ENCODE peak calls at places on chromosomes 7 and 10, in eight cellular contexts. U, D, Q, S, T, M, K and N are unnamed samples.

GRCh38 chr7:150685219-150686029 is at the start of gene GIMAP2:
- DNase-seq in U (no peak), D (no peak), Q (no peak), S (no peak), T (no peak), M (no peak), K (peak; percentile 32), N (peak; percentile 48)

GRCh38 chr7:158078161-158078910 is 509.3 kb downstream of the PTPRN2 start:
- DNase-seq in U (no peak), D (no peak), Q (no peak), S (no peak), T (no peak), M (no peak), K (no peak), N (no peak)

GRCh38 chr10:84908491-84908890 is 580.1 kb downstream of the CCSER2 start:
- DNase-seq in U (no peak), D (no peak), Q (no peak), S (no peak), T (no peak), M (no peak), K (no peak), N (no peak)

GRCh38 chr7:137475966-137476365 is 132.4 kb upstream of the PTN start:
- DNase-seq in U (no peak), D (no peak), Q (no peak), S (no peak), T (no peak), M (no peak), K (peak; percentile 61), N (no peak)

GRCh38 chr10:124291009-124291671 is 127.6 kb downstream of the OAT start:
- DNase-seq in U (no peak), D (peak; percentile 63), Q (no peak), S (no peak), T (no peak), M (no peak), K (no peak), N (peak; percentile 74)

GRCh38 chr7:100016209-100016901 is 959 bp downstream of the ZKSCAN1 start:
- DNase-seq in U (no peak), D (no peak), Q (no peak), S (no peak), T (no peak), M (no peak), K (peak; percentile 27), N (peak; percentile 23)

GRCh38 chr10:101824736-101825135 is 6.5 kb upstream of the OGA start:
- DNase-seq in U (no peak), D (no peak), Q (no peak), S (no peak), T (no peak), M (no peak), K (no peak), N (no peak)

GRCh38 chr7:75695036-75695435 is 43.7 kb downstream of the HIP1 start:
- DNase-seq in U (no peak), D (no peak), Q (no peak), S (no peak), T (no peak), M (no peak), K (no peak), N (no peak)

GRCh38 chr10:79065091-79065551 is 3.6 kb upstream of the ZMIZ1 start:
- DNase-seq in U (no peak), D (no peak), Q (no peak), S (no peak), T (no peak), M (peak; percentile 18), K (no peak), N (no peak)

GRCh38 chr7:12646139-12646538 is 41.3 kb upstream of the ARL4A start:
- DNase-seq in U (no peak), D (no peak), Q (peak; percentile 41), S (no peak), T (peak; percentile 16), M (no peak), K (no peak), N (peak; percentile 48)

GRCh38 chr7:35241884-35242283 is 12.0 kb downstream of the TBX20 start:
- DNase-seq in U (no peak), D (no peak), Q (peak; percentile 44), S (no peak), T (peak; percentile 49), M (no peak), K (no peak), N (no peak)